ENCODE peak calls at places on chromosomes 11 and 22, in five cellular contexts. M, Y, C, A and J are unnamed samples.

GRCh38 chr11:123546515-123546914 is 107.9 kb downstream of the SCN3B start:
- DNase-seq in M (no peak), Y (no peak), C (no peak), A (peak; percentile 78), J (no peak)

GRCh38 chr11:3103076-3103475 is 45.9 kb upstream of the CARS1 start:
- DNase-seq in M (no peak), Y (no peak), C (no peak), A (no peak), J (no peak)

GRCh38 chr11:64357904-64358535 is 942 bp upstream of the RPS6KA4 start:
- DNase-seq in M (no peak), Y (no peak), C (peak; percentile 18), A (no peak), J (no peak)

GRCh38 chr11:558503-558902 is 2.0 kb downstream of the LMNTD2 start:
- DNase-seq in M (no peak), Y (no peak), C (no peak), A (no peak), J (no peak)

GRCh38 chr11:47592276-47592675 is 1.9 kb downstream of the C1QTNF4 start:
- DNase-seq in M (no peak), Y (no peak), C (no peak), A (no peak), J (no peak)

GRCh38 chr11:70669871-70670683 is 271.7 kb downstream of the CTTN start:
- DNase-seq in M (no peak), Y (no peak), C (no peak), A (no peak), J (no peak)

GRCh38 chr22:24510694-24511625 is 15.8 kb downstream of the UPB1 start:
- DNase-seq in M (no peak), Y (no peak), C (peak; percentile 92), A (peak; percentile 68), J (peak; percentile 75)

GRCh38 chr11:76143274-76143673 is 63.0 kb downstream of the WNT11 start:
- DNase-seq in M (no peak), Y (no peak), C (no peak), A (no peak), J (no peak)

GRCh38 chr22:36946436-36947158 is 33.2 kb downstream of the CSF2RB start:
- DNase-seq in M (no peak), Y (no peak), C (no peak), A (no peak), J (no peak)

GRCh38 chr11:17421781-17422180 is 33.3 kb upstream of the KCNJ11 start:
- DNase-seq in M (no peak), Y (no peak), C (no peak), A (no peak), J (no peak)

GRCh38 chr11:76628408-76628947 is 42.1 kb downstream of the LRRC32 start:
- DNase-seq in M (no peak), Y (no peak), C (no peak), A (no peak), J (no peak)

GRCh38 chr11:93054881-93055280 is 85.4 kb downstream of the MTNR1B start:
- DNase-seq in M (no peak), Y (no peak), C (peak; percentile 93), A (peak; percentile 99), J (peak; percentile 56)

GRCh38 chr11:111582881-111583280 is 19.4 kb upstream of the SIK2 start:
- DNase-seq in M (no peak), Y (no peak), C (peak; percentile 82), A (peak; percentile 74), J (no peak)

GRCh38 chr22:25346859-25347751 is 127.7 kb downstream of the CRYBB2 start:
- DNase-seq in M (no peak), Y (no peak), C (no peak), A (peak; percentile 60), J (no peak)

GRCh38 chr22:29733362-29734322 is 13.8 kb downstream of the CABP7 start:
- DNase-seq in M (no peak), Y (no peak), C (peak; percentile 42), A (no peak), J (no peak)

GRCh38 chr11:118136826-118137225 is 15.8 kb downstream of the SCN4B start:
- DNase-seq in M (no peak), Y (no peak), C (no peak), A (no peak), J (no peak)

GRCh38 chr11:61011950-61012830 is 40.7 kb downstream of the CD6 start:
- DNase-seq in M (no peak), Y (no peak), C (no peak), A (peak; percentile 16), J (no peak)

DNA sequence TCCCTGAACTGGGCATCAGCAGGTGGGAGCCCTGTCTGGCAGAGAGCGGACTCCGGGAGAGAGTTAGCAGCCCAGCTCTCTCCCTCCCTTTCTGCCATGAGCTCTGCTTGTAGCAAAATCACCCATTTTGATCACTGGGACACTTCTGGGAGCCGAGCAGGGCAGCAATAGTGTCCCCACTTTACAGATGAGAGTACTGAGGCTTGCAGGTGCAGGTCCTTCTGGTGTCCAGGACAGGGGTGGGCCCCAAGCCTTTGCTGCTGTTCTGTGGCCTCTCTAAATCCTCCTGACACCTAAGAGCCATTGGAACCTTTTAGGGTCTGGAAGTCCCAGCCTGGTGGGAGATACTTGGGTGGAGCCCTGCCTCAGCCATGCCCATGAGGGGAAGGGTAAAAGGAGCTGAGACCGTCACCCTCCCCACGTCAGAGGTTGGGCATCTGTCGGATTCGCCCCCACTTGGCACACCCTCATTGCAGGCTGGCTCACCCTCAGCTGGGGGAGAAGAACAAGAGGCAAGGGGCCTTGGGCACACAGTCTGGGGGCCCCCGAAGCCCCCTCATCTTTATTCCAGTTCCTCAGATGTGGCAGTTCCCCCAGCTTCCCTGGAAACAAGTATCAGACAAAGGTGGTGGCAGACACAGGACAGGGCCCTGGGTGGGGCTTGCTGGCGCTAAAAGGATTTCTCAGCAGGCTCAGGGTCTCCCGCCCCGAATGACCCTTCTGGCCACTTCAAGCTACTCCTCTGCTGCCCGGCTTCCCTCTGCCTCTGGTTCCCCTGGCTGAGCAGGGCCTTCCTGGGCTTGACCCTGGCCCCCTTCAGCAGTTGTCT is 4.5 kb downstream of the RIN1 start:
- DNase-seq in M (no peak), Y (no peak), C (no peak), A (no peak), J (no peak)
- H4K8ac ChIP-seq in M (no peak overlapping the region), Y (no peak overlapping the region), C (peak overlapping the region; percentile 10), A (no peak overlapping the region), J (no peak overlapping the region)

DNA sequence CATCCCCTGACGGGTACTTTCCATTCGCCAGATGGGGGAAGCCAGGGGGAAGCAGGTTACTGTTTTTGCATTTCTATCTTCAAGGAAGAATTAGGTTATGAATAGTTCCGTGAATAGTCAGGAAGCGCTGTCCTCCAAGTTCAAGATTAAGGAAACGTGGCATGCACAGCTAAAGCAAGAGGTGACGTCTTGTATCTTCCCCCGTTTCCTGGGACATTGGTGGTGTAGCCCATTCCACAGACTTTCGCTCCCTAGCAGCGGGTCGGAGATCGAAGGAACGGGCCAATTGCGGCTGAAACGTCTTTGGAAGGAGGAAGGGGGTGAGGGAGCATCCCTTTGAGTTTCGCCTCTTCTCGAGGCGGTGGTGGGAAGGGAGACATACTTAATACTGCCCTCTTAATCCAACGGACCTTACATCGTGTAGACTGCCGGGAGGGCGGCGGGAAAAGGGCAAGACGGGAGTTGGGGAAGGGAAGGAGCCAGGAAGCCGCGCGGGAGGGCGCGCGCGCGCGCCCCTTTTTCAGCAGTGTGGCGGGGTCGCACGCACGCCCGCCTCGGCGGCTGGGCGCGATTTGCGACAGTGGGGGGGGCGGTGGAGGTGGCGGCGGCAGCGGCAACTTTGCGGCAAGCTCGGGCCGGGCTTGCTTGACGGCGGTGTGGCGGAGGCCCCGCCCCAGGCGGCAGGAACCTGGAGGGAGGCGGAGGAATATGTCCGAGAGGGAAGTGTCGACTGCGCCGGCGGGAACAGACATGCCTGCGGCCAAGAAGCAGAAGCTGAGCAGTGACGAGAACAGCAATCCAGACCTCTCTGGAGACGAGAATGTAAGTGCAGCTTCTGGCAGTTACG is at the start of gene EED:
- DNase-seq in M (peak; percentile 93), Y (peak; percentile 79), C (peak; percentile 96), A (peak; percentile 94), J (peak; percentile 97)
- H4K8ac ChIP-seq in M (no peak within 1 kb of the TSS), Y (peak within 1 kb of the TSS; percentile 98), C (peak within 1 kb of the TSS; percentile 82), A (peak within 1 kb of the TSS; percentile 99), J (peak within 1 kb of the TSS; percentile 95)

DNA sequence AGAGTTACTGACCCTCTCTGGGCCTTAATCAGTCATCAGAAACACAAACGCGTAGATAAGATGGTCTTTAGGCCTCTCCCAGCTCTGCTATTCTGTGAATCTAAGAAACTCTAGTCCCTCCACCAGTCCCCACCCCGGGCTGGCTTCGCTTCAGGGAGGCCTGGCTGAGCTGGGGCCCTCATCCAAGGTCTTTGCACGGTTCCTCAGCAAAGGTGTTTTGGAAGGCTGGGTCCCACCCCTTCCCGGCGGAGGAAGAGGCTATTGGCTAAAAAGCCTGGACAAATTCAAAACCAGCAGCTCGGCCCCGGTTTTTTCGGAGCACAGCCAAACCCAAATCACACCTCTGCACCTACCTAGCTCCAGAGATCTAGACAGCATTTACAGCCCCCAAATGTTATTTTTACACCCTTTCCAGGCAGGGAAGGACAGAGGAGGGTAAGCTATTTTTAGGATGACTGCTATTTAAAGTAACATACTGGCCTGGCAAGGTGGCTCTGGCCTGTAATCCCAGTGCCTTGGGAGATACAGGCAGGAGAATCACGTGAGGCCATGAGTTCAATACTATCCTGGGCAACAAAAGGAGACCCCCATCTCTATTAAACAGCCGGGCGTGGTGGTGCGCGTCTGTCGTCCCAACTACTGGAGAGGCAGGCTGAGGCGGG is 13.2 kb upstream of the HDHD5 start:
- DNase-seq in M (no peak), Y (no peak), C (no peak), A (no peak), J (peak; percentile 27)
- H4K8ac ChIP-seq in M (no peak overlapping the region), Y (no peak overlapping the region), C (peak overlapping the region; percentile 98), A (peak overlapping the region; percentile 97), J (peak overlapping the region; percentile 96)

DNA sequence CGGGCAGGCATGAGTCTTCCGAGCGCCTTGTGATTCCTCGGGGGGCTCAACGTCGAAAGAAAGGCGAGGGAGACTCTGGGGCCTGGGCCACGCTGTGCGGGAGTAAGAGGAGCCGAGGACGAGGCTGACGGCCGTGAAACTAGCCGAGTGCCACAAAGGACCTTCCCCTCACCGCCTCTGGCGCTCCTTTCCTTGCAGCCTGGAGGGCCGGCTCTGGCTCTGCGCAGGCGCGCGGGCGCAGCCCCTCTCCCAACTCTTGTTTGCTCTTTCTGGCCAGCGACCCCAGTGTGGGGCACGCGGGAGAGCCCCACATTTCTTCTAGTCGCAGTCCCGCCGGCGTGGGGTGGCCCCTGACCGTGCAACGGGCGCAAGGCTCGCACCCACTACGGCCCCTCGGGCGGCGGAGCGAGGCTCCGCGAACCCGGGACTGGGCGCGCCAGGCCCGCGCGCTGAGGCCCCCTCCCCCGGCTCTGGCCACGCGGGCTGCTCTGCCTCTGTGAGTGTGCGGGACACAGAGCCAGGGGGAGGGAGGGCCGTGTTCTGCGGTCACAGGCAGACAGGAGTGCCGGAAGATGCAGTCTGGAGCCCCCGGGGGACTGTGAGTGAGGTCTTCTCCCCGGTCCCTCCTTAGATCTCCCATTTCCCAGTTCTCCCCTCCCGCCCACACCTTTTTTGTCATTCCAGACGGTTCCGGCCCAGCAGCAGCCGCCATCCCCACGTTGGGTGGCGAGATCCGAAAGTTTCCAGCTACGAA is 1.0 kb upstream of the TOB2 start:
- DNase-seq in M (peak; percentile 75), Y (no peak), C (peak; percentile 85), A (peak; percentile 50), J (peak; percentile 87)
- H4K8ac ChIP-seq in M (peak overlapping the region; percentile 89), Y (peak overlapping the region; percentile 98), C (peak overlapping the region; percentile 97), A (peak overlapping the region; percentile 78), J (peak overlapping the region; percentile 93)

GRCh38 chr11:106495046-106495445 is 417.6 kb downstream of the AASDHPPT start:
- DNase-seq in M (no peak), Y (no peak), C (peak; percentile 37), A (peak; percentile 14), J (peak; percentile 39)

GRCh38 chr11:106497321-106497720 is 419.9 kb downstream of the AASDHPPT start:
- DNase-seq in M (no peak), Y (no peak), C (no peak), A (no peak), J (peak; percentile 74)

GRCh38 chr11:106491751-106492150 is 414.3 kb downstream of the AASDHPPT start:
- DNase-seq in M (no peak), Y (no peak), C (no peak), A (no peak), J (no peak)

GRCh38 chr11:106493751-106494150 is 416.3 kb downstream of the AASDHPPT start:
- DNase-seq in M (no peak), Y (no peak), C (no peak), A (peak; percentile 26), J (no peak)

GRCh38 chr11:106496677-106497076 is 419.2 kb downstream of the AASDHPPT start:
- DNase-seq in M (no peak), Y (no peak), C (no peak), A (peak; percentile 66), J (no peak)
- H4K8ac ChIP-seq in M (no peak overlapping the region), Y (no peak overlapping the region), C (no peak overlapping the region), A (no peak overlapping the region), J (no peak overlapping the region)